ENCODE peak calls at places on chromosomes 7 and 10, in five cellular contexts. One of them, this sample, is unnamed.
A peak's percentile ranks its signal among the peaks of the same experiment; 100 is the strongest.

GRCh38 chr10:95277614-95278013 is 13.2 kb downstream of the PDLIM1 start:
- DNase-seq in HCT116: no peak
- DNase-seq in activated CD4-positive, alpha-beta T cell treated with anti-CD3 and anti-CD28 coated beads, Interleukin-2, amount 50 U/mL, for 1 hour: no peak
- DNase-seq in neural crest cell: no peak
- DNase-seq in mucosa of gallbladder: no peak
- DNase-seq in this sample: no peak

GRCh38 chr7:41147651-41148360 is 555.1 kb downstream of the INHBA start:
- DNase-seq in activated CD4-positive, alpha-beta T cell treated with anti-CD3 and anti-CD28 coated beads, Interleukin-2, amount 50 U/mL, for 1 hour: no peak
- DNase-seq in neural crest cell: no peak
- DNase-seq in HCT116: no peak
- DNase-seq in mucosa of gallbladder: no peak
- DNase-seq in this sample: no peak

GRCh38 chr10:80540644-80541143 is 3.0 kb downstream of the SH2D4B start:
- DNase-seq in activated CD4-positive, alpha-beta T cell treated with anti-CD3 and anti-CD28 coated beads, Interleukin-2, amount 50 U/mL, for 1 hour: no peak
- DNase-seq in HCT116: no peak
- DNase-seq in neural crest cell: no peak
- DNase-seq in mucosa of gallbladder: no peak
- DNase-seq in this sample: no peak

GRCh38 chr7:122068046-122068445 is 76.0 kb downstream of the AASS start:
- DNase-seq in neural crest cell: no peak
- DNase-seq in HCT116: no peak
- DNase-seq in mucosa of gallbladder: no peak
- DNase-seq in activated CD4-positive, alpha-beta T cell treated with anti-CD3 and anti-CD28 coated beads, Interleukin-2, amount 50 U/mL, for 1 hour: no peak
- DNase-seq in this sample: no peak

GRCh38 chr7:130529417-130529816 is 37.5 kb downstream of the MEST start:
- DNase-seq in neural crest cell: no peak
- DNase-seq in mucosa of gallbladder: no peak
- DNase-seq in HCT116: no peak
- DNase-seq in activated CD4-positive, alpha-beta T cell treated with anti-CD3 and anti-CD28 coated beads, Interleukin-2, amount 50 U/mL, for 1 hour: no peak
- DNase-seq in this sample: no peak

GRCh38 chr10:79905322-79906314 is 43.3 kb downstream of the SFTPD start:
- DNase-seq in activated CD4-positive, alpha-beta T cell treated with anti-CD3 and anti-CD28 coated beads, Interleukin-2, amount 50 U/mL, for 1 hour: no peak
- DNase-seq in mucosa of gallbladder: no peak
- DNase-seq in HCT116: no peak
- DNase-seq in neural crest cell: no peak
- DNase-seq in this sample: no peak

GRCh38 chr7:20532841-20533240 is 82.6 kb upstream of the ABCB5 start:
- DNase-seq in activated CD4-positive, alpha-beta T cell treated with anti-CD3 and anti-CD28 coated beads, Interleukin-2, amount 50 U/mL, for 1 hour: no peak
- DNase-seq in HCT116: no peak
- DNase-seq in neural crest cell: no peak
- DNase-seq in mucosa of gallbladder: no peak
- DNase-seq in this sample: no peak

GRCh38 chr10:73999703-74000102 is 1.8 kb downstream of the VCL start:
- DNase-seq in neural crest cell: no peak
- DNase-seq in activated CD4-positive, alpha-beta T cell treated with anti-CD3 and anti-CD28 coated beads, Interleukin-2, amount 50 U/mL, for 1 hour: no peak
- DNase-seq in mucosa of gallbladder: no peak
- DNase-seq in HCT116: no peak
- DNase-seq in this sample: no peak

GRCh38 chr10:1374501-1374900 is 318.3 kb downstream of the WDR37 start:
- DNase-seq in neural crest cell: no peak
- DNase-seq in mucosa of gallbladder: peak; percentile 2
- DNase-seq in HCT116: no peak
- DNase-seq in activated CD4-positive, alpha-beta T cell treated with anti-CD3 and anti-CD28 coated beads, Interleukin-2, amount 50 U/mL, for 1 hour: no peak
- DNase-seq in this sample: no peak

GRCh38 chr7:30470163-30470770 is 8.3 kb downstream of the NOD1 start:
- DNase-seq in neural crest cell: no peak
- DNase-seq in activated CD4-positive, alpha-beta T cell treated with anti-CD3 and anti-CD28 coated beads, Interleukin-2, amount 50 U/mL, for 1 hour: no peak
- DNase-seq in mucosa of gallbladder: no peak
- DNase-seq in HCT116: no peak
- DNase-seq in this sample: no peak

GRCh38 chr7:28732037-28732869 is 225.9 kb downstream of the TRIL start:
- DNase-seq in mucosa of gallbladder: no peak
- DNase-seq in activated CD4-positive, alpha-beta T cell treated with anti-CD3 and anti-CD28 coated beads, Interleukin-2, amount 50 U/mL, for 1 hour: no peak
- DNase-seq in HCT116: no peak
- DNase-seq in neural crest cell: no peak
- DNase-seq in this sample: no peak

GRCh38 chr10:132522521-132523411 is 14.8 kb upstream of the INPP5A start:
- DNase-seq in HCT116: no peak
- DNase-seq in neural crest cell: no peak
- DNase-seq in mucosa of gallbladder: no peak
- DNase-seq in activated CD4-positive, alpha-beta T cell treated with anti-CD3 and anti-CD28 coated beads, Interleukin-2, amount 50 U/mL, for 1 hour: no peak
- DNase-seq in this sample: no peak

GRCh38 chr7:21099432-21099831 is 312.7 kb upstream of the SP8 start:
- DNase-seq in activated CD4-positive, alpha-beta T cell treated with anti-CD3 and anti-CD28 coated beads, Interleukin-2, amount 50 U/mL, for 1 hour: no peak
- DNase-seq in mucosa of gallbladder: no peak
- DNase-seq in neural crest cell: no peak
- DNase-seq in HCT116: no peak
- DNase-seq in this sample: no peak

GRCh38 chr10:33193057-33193866 is 141.2 kb downstream of the NRP1 start:
- DNase-seq in mucosa of gallbladder: peak; percentile 79
- DNase-seq in activated CD4-positive, alpha-beta T cell treated with anti-CD3 and anti-CD28 coated beads, Interleukin-2, amount 50 U/mL, for 1 hour: peak; percentile 72
- DNase-seq in HCT116: peak; percentile 78
- DNase-seq in neural crest cell: peak; percentile 72
- DNase-seq in this sample: peak; percentile 64

This sample was measured in CD4-positive, alpha-beta memory T cell.